ENCODE peak calls at places on chromosomes 13 and 19, in seven cellular contexts. X is breast epithelium; R is GM04504; A is naive thymus-derived CD4-positive, alpha-beta T cell; N is HL-60; W is globus pallidus; J is HFF-Myc. M is an unnamed sample.

GRCh38 chr19:55681131-55682087 is 6.4 kb downstream of the EPN1 start:
- DNase-seq in X (no peak), R (no peak), A (no peak), N (no peak), W (no peak), J (no peak), M (no peak)

GRCh38 chr19:3471954-3472655 is 8.2 kb downstream of the SMIM24 start:
- DNase-seq in X (no peak), R (no peak), A (no peak), N (peak), W (no peak), J (no peak), M (no peak)

GRCh38 chr13:27334774-27335490 is 64.3 kb downstream of the RASL11A start:
- DNase-seq in X (no peak), R (no peak), A (no peak), N (no peak), W (no peak), J (no peak), M (no peak)

GRCh38 chr19:11233073-11233472 is 6.3 kb upstream of the ANGPTL8 start:
- DNase-seq in X (no peak), R (no peak), A (no peak), N (no peak), W (no peak), J (no peak), M (no peak)

GRCh38 chr19:48480476-48481190 is 11.5 kb downstream of the CYTH2 start:
- DNase-seq in X (no peak), R (no peak), A (peak), N (peak), W (no peak), J (no peak), M (no peak)

GRCh38 chr13:110092869-110093268 is 214.1 kb downstream of the COL4A1 start:
- DNase-seq in X (no peak), R (no peak), A (no peak), N (no peak), W (no peak), J (no peak), M (no peak)

GRCh38 chr19:33201886-33202545 is 7.9 kb downstream of the LRP3 start:
- DNase-seq in X (no peak), R (no peak), A (no peak), N (no peak), W (no peak), J (no peak), M (no peak)

GRCh38 chr13:35648109-35648508 is 171.6 kb upstream of the MAB21L1 start:
- DNase-seq in X (no peak), R (no peak), A (no peak), N (no peak), W (no peak), J (no peak), M (no peak)

GRCh38 chr19:40605201-40605971 is 4.2 kb downstream of the LTBP4 start:
- DNase-seq in X (peak), R (no peak), A (peak), N (peak), W (no peak), J (no peak), M (peak)

GRCh38 chr19:17479325-17479791 is 9.0 kb downstream of the SLC27A1 start:
- DNase-seq in X (no peak), R (peak), A (no peak), N (peak), W (peak), J (no peak), M (no peak)

GRCh38 chr13:97068146-97068545 is 73.9 kb upstream of the OXGR1 start:
- DNase-seq in X (no peak), R (no peak), A (no peak), N (no peak), W (no peak), J (no peak), M (no peak)

GRCh38 chr13:113861433-113862030 is 2.3 kb downstream of the GAS6 start:
- DNase-seq in X (peak), R (no peak), A (no peak), N (no peak), W (no peak), J (no peak), M (no peak)

GRCh38 chr13:33471182-33471581 is 185.6 kb upstream of the STARD13 start:
- DNase-seq in X (no peak), R (no peak), A (no peak), N (no peak), W (no peak), J (no peak), M (no peak)

GRCh38 chr13:25766576-25766975 is 285.2 kb downstream of the SHISA2 start:
- DNase-seq in X (no peak), R (no peak), A (no peak), N (no peak), W (no peak), J (no peak), M (no peak)

GRCh38 chr13:27919934-27920676 is at the start of gene PDX1:
- DNase-seq in X (no peak), R (no peak), A (no peak), N (no peak), W (no peak), J (no peak), M (no peak)

GRCh38 chr13:98577823-98578285 is 947 bp upstream of the STK24 start:
- DNase-seq in X (no peak), R (no peak), A (no peak), N (no peak), W (no peak), J (no peak), M (peak)

GRCh38 chr13:75850915-75851314 is 214.8 kb downstream of the LMO7 start:
- DNase-seq in X (no peak), R (no peak), A (no peak), N (no peak), W (no peak), J (no peak), M (no peak)

GRCh38 chr19:31616031-31616430 is 266.8 kb upstream of the TSHZ3 start:
- DNase-seq in X (no peak), R (no peak), A (no peak), N (no peak), W (no peak), J (no peak), M (no peak)

GRCh38 chr13:73364706-73365105 is 305.9 kb downstream of the KLF5 start:
- DNase-seq in X (no peak), R (no peak), A (no peak), N (no peak), W (no peak), J (no peak), M (no peak)

GRCh38 chr19:13013649-13014048 is 18.4 kb downstream of the NFIX start:
- DNase-seq in X (no peak), R (no peak), A (no peak), N (no peak), W (no peak), J (no peak), M (no peak)

GRCh38 chr13:92948034-92948433 is 278.6 kb upstream of the GPC6 start:
- DNase-seq in X (no peak), R (no peak), A (no peak), N (no peak), W (no peak), J (no peak), M (peak)

GRCh38 chr19:37999309-38000213 is 92.6 kb downstream of the SIPA1L3 start:
- DNase-seq in X (no peak), R (peak), A (no peak), N (no peak), W (no peak), J (peak), M (no peak)

GRCh38 chr19:6227941-6228325 is 51.8 kb downstream of the MLLT1 start:
- DNase-seq in X (no peak), R (no peak), A (no peak), N (no peak), W (no peak), J (no peak), M (no peak)

GRCh38 chr19:4369109-4369887 is 25.9 kb downstream of the MPND start:
- DNase-seq in X (peak), R (no peak), A (peak), N (peak), W (no peak), J (no peak), M (peak)

GRCh38 chr19:43667524-43668405 is 2.2 kb downstream of the PLAUR start:
- DNase-seq in X (no peak), R (no peak), A (peak), N (no peak), W (no peak), J (no peak), M (no peak)

GRCh38 chr19:58476498-58477015 is 405 bp downstream of the ZNF446 start:
- DNase-seq in X (no peak), R (no peak), A (no peak), N (no peak), W (no peak), J (no peak), M (no peak)

GRCh38 chr19:7260161-7260560 is 34.1 kb downstream of the INSR start:
- DNase-seq in X (no peak), R (no peak), A (no peak), N (no peak), W (no peak), J (no peak), M (no peak)

GRCh38 chr13:105048685-105049084 is 1486.8 kb downstream of the EFNB2 start:
- DNase-seq in X (no peak), R (no peak), A (no peak), N (no peak), W (no peak), J (no peak), M (no peak)

GRCh38 chr19:2413159-2413558 is 14.2 kb downstream of the TIMM13 start:
- DNase-seq in X (no peak), R (no peak), A (no peak), N (no peak), W (no peak), J (no peak), M (no peak)

M was measured in NCI-H526 treated with DMSO at 0.1 percent for 48 hours.